ENCODE peak calls at places on chromosomes 12 and 14, in seven cellular contexts. One of them, this sample, is unnamed.

GRCh38 chr12:52713960-52714886 is 10.9 kb upstream of the KRT77 start:
- DNase-seq in upper lobe of left lung: peak
- DNase-seq in GM12878: no peak
- DNase-seq in ovary: no peak
- DNase-seq in K562: peak
- DNase-seq in A549: peak
- DNase-seq in transverse colon: no peak
- DNase-seq in this sample: no peak

GRCh38 chr14:67491285-67491684 is 2.8 kb upstream of the TMEM229B start:
- DNase-seq in ovary: no peak
- DNase-seq in K562: no peak
- DNase-seq in A549: no peak
- DNase-seq in upper lobe of left lung: no peak
- DNase-seq in GM12878: no peak
- DNase-seq in transverse colon: no peak
- DNase-seq in this sample: no peak

GRCh38 chr14:100295376-100296105 is 10.7 kb downstream of the SLC25A29 start:
- DNase-seq in transverse colon: no peak
- DNase-seq in upper lobe of left lung: no peak
- DNase-seq in K562: no peak
- DNase-seq in A549: no peak
- DNase-seq in GM12878: no peak
- DNase-seq in ovary: no peak
- DNase-seq in this sample: peak

GRCh38 chr12:67804168-67804567 is 155.6 kb downstream of the DYRK2 start:
- DNase-seq in K562: no peak
- DNase-seq in transverse colon: no peak
- DNase-seq in GM12878: no peak
- DNase-seq in A549: no peak
- DNase-seq in upper lobe of left lung: no peak
- DNase-seq in ovary: no peak
- DNase-seq in this sample: no peak

GRCh38 chr14:52824479-52824878 is 33.1 kb upstream of the GNPNAT1 start:
- DNase-seq in GM12878: no peak
- DNase-seq in A549: no peak
- DNase-seq in K562: no peak
- DNase-seq in transverse colon: no peak
- DNase-seq in upper lobe of left lung: no peak
- DNase-seq in ovary: no peak
- DNase-seq in this sample: no peak

GRCh38 chr14:45249847-45250575 is 3.0 kb downstream of the MIS18BP1 start:
- DNase-seq in K562: no peak
- DNase-seq in GM12878: no peak
- DNase-seq in ovary: peak
- DNase-seq in transverse colon: no peak
- DNase-seq in A549: no peak
- DNase-seq in upper lobe of left lung: no peak
- DNase-seq in this sample: no peak

GRCh38 chr14:83217492-83217891 is 1683.8 kb upstream of the SEL1L start:
- DNase-seq in GM12878: no peak
- DNase-seq in transverse colon: no peak
- DNase-seq in upper lobe of left lung: no peak
- DNase-seq in ovary: no peak
- DNase-seq in K562: no peak
- DNase-seq in A549: no peak
- DNase-seq in this sample: no peak

GRCh38 chr14:37546621-37547447 is 48.2 kb downstream of the FOXA1 start:
- DNase-seq in GM12878: no peak
- DNase-seq in K562: no peak
- DNase-seq in A549: peak
- DNase-seq in upper lobe of left lung: no peak
- DNase-seq in transverse colon: no peak
- DNase-seq in ovary: no peak
- DNase-seq in this sample: no peak

GRCh38 chr12:47862157-47862556 is 42.5 kb upstream of the HDAC7 start:
- DNase-seq in ovary: no peak
- DNase-seq in GM12878: no peak
- DNase-seq in upper lobe of left lung: no peak
- DNase-seq in K562: no peak
- DNase-seq in transverse colon: no peak
- DNase-seq in A549: no peak
- DNase-seq in this sample: no peak

GRCh38 chr12:108543642-108544041 is 17.3 kb downstream of the SART3 start:
- DNase-seq in K562: no peak
- DNase-seq in A549: no peak
- DNase-seq in ovary: no peak
- DNase-seq in GM12878: no peak
- DNase-seq in transverse colon: no peak
- DNase-seq in upper lobe of left lung: no peak
- DNase-seq in this sample: no peak

GRCh38 chr12:68113644-68114043 is 45.9 kb downstream of the IFNG start:
- DNase-seq in upper lobe of left lung: no peak
- DNase-seq in ovary: no peak
- DNase-seq in transverse colon: peak
- DNase-seq in A549: peak
- DNase-seq in K562: no peak
- DNase-seq in GM12878: no peak
- DNase-seq in this sample: no peak

GRCh38 chr14:104277416-104278213 is 139.2 kb downstream of the KIF26A start:
- DNase-seq in ovary: no peak
- DNase-seq in transverse colon: peak
- DNase-seq in A549: no peak
- DNase-seq in upper lobe of left lung: no peak
- DNase-seq in GM12878: no peak
- DNase-seq in K562: no peak
- DNase-seq in this sample: peak

GRCh38 chr12:118299791-118300460 is 72.8 kb downstream of the TAOK3 start:
- DNase-seq in transverse colon: no peak
- DNase-seq in A549: no peak
- DNase-seq in GM12878: no peak
- DNase-seq in K562: no peak
- DNase-seq in upper lobe of left lung: no peak
- DNase-seq in ovary: no peak
- DNase-seq in this sample: no peak

GRCh38 chr14:76908834-76909233 is 82.6 kb downstream of the LRRC74A start:
- DNase-seq in transverse colon: peak
- DNase-seq in K562: no peak
- DNase-seq in upper lobe of left lung: no peak
- DNase-seq in A549: peak
- DNase-seq in ovary: no peak
- DNase-seq in GM12878: peak
- DNase-seq in this sample: no peak

GRCh38 chr12:2011641-2012607 is 7.7 kb upstream of the DCP1B start:
- DNase-seq in A549: no peak
- DNase-seq in K562: no peak
- DNase-seq in GM12878: no peak
- DNase-seq in ovary: no peak
- DNase-seq in transverse colon: no peak
- DNase-seq in upper lobe of left lung: no peak
- DNase-seq in this sample: no peak

GRCh38 chr12:24625103-24625502 is 323.8 kb downstream of the BCAT1 start:
- DNase-seq in upper lobe of left lung: no peak
- DNase-seq in ovary: no peak
- DNase-seq in GM12878: no peak
- DNase-seq in A549: no peak
- DNase-seq in transverse colon: no peak
- DNase-seq in K562: no peak
- DNase-seq in this sample: no peak

GRCh38 chr14:94113490-94113889 is 3.0 kb downstream of the IFI27 start:
- DNase-seq in ovary: peak
- DNase-seq in transverse colon: peak
- DNase-seq in A549: no peak
- DNase-seq in GM12878: no peak
- DNase-seq in K562: no peak
- DNase-seq in upper lobe of left lung: no peak
- DNase-seq in this sample: peak

GRCh38 chr12:83150465-83151189 is 463.9 kb downstream of the TMTC2 start:
- DNase-seq in upper lobe of left lung: no peak
- DNase-seq in A549: no peak
- DNase-seq in GM12878: no peak
- DNase-seq in ovary: no peak
- DNase-seq in transverse colon: no peak
- DNase-seq in K562: peak
- DNase-seq in this sample: no peak
- TF ChIP-seq EP300 in upper lobe of left lung: no peak
- TF ChIP-seq EP300 in A549: no peak
- TF ChIP-seq EP300 in GM12878: no peak
- TF ChIP-seq EP300 in ovary: no peak
- TF ChIP-seq EP300 in transverse colon: no peak
- TF ChIP-seq EP300 in K562: peak
- TF ChIP-seq EP300 in this sample: no peak

DNA sequence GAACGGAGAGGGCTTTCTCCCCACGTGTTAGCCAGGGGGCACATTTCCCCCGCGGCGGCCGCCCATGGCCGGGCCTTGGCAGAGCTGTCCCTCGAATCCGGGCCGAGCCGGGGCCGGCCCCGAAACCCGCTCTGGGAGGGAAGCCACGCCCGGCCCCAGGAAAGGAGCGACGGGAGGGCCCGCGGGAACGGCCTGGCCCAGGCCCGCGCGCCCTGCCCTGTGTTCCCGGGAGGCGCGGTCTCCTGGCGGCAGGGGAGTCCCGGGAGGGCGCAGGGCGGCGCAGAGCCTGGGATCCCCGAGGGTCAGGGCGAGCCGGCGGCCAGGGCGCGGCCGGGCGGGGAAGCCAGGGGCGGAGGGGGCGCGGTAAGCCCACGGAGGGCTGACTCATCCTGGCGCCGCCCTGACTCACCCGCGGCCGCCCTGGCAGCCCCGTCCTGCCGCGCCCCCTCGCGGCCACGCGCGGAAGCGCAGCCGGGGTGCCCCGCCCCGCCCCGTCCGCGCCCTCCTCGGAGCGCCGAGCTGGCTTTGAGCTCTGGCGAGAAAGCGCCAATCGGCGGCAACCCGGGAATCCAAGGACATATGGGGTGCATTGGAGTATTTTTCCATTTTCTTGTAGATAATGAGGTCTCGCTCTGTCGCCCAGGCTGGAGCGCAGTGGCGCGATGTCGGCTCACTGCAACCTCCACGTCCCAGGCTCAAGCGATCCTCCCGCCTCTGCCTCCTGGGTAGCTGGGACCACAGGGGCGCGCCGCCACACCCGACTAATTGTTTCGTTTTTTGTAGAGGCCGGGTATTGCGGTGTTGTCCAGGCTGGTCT is 31.8 kb upstream of the PLEKHG6 start:
- DNase-seq in ovary: peak
- DNase-seq in K562: peak
- DNase-seq in A549: peak
- DNase-seq in GM12878: no peak
- DNase-seq in transverse colon: peak
- DNase-seq in upper lobe of left lung: peak
- DNase-seq in this sample: peak
- TF ChIP-seq POLR2A in ovary: no peak
- TF ChIP-seq POLR2A in K562: no peak
- TF ChIP-seq POLR2A in A549: peak
- TF ChIP-seq POLR2A in GM12878: no peak
- TF ChIP-seq POLR2A in transverse colon: peak
- TF ChIP-seq POLR2A in upper lobe of left lung: no peak
- TF ChIP-seq POLR2A in this sample: peak

GRCh38 chr12:124764451-124764850 is 99.2 kb downstream of the SCARB1 start:
- DNase-seq in A549: peak
- DNase-seq in transverse colon: peak
- DNase-seq in ovary: no peak
- DNase-seq in upper lobe of left lung: no peak
- DNase-seq in K562: peak
- DNase-seq in GM12878: no peak
- DNase-seq in this sample: no peak

GRCh38 chr12:124763594-124763979 is 100.1 kb downstream of the SCARB1 start:
- DNase-seq in K562: no peak
- DNase-seq in ovary: no peak
- DNase-seq in upper lobe of left lung: no peak
- DNase-seq in A549: no peak
- DNase-seq in GM12878: no peak
- DNase-seq in transverse colon: no peak
- DNase-seq in this sample: no peak

GRCh38 chr12:124765571-124766489 is 97.8 kb downstream of the SCARB1 start:
- DNase-seq in upper lobe of left lung: no peak
- DNase-seq in K562: no peak
- DNase-seq in GM12878: no peak
- DNase-seq in A549: no peak
- DNase-seq in ovary: no peak
- DNase-seq in transverse colon: no peak
- DNase-seq in this sample: no peak

GRCh38 chr12:124766745-124767074 is 97.0 kb downstream of the SCARB1 start:
- DNase-seq in K562: no peak
- DNase-seq in ovary: no peak
- DNase-seq in transverse colon: no peak
- DNase-seq in A549: no peak
- DNase-seq in GM12878: no peak
- DNase-seq in upper lobe of left lung: no peak
- DNase-seq in this sample: no peak

DNA sequence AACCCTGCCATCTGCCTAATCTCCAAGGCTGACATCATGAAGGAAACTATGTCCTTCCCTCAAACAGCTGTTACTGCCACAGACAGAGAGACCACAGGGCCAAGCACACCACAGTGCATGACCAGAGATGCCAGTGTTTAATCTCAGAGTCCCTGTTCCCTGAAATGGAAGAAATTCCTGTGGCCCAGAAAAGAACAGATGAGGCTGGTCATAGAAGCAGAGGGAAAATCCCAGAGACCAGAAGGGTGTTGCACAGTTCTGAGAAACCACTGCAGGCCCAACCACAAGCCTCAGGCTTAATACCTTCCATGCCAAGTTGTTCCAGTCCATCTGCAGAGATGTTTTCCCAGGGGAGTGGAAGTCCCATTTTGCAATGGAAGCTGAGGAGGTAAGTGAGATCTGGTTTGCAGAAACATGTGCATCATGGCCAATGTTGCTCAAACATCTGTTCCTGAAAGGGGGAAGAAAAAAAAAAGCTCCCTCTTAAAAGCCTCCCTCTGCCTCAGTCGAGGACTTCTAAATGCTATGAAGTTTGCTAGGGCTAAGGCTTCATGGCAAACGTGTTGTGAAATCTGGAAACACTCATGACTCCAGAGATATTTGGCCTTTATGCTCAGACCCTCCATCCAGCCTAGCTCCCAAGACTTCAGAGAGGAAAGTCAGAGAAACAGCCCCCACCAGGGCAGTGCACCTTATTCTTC is 98.6 kb downstream of the SCARB1 start:
- DNase-seq in ovary: no peak
- DNase-seq in K562: no peak
- DNase-seq in transverse colon: no peak
- DNase-seq in GM12878: no peak
- DNase-seq in A549: no peak
- DNase-seq in upper lobe of left lung: no peak
- DNase-seq in this sample: no peak
- TF ChIP-seq EP300 in ovary: no peak
- TF ChIP-seq EP300 in K562: no peak
- TF ChIP-seq EP300 in transverse colon: no peak
- TF ChIP-seq EP300 in GM12878: no peak
- TF ChIP-seq EP300 in A549: no peak
- TF ChIP-seq EP300 in upper lobe of left lung: no peak
- TF ChIP-seq EP300 in this sample: no peak

DNA sequence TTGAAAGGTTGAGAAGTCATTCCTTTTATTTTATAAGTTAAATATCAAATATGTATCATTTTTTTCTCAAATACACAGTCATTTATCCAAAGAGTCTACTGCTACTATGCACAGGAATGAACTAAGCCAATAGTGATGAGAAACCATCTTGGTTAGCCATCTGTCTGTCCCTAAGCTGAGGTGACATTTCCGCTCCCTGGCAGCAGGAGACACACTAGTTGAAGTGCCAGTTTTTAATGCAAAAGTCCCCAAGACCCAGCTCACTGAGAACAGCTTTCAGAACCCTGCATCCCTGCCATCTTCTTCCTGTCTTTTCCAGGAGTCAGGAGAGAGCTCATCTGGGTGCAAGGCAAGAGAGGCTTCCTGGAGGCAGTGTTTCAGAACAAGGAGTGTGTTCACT is 69.5 kb downstream of the TMEM132C start:
- DNase-seq in ovary: no peak
- DNase-seq in GM12878: no peak
- DNase-seq in upper lobe of left lung: no peak
- DNase-seq in A549: no peak
- DNase-seq in K562: no peak
- DNase-seq in transverse colon: no peak
- DNase-seq in this sample: no peak
- TF ChIP-seq POLR2A in ovary: no peak
- TF ChIP-seq POLR2A in GM12878: no peak
- TF ChIP-seq POLR2A in upper lobe of left lung: no peak
- TF ChIP-seq POLR2A in A549: no peak
- TF ChIP-seq POLR2A in K562: no peak
- TF ChIP-seq POLR2A in transverse colon: no peak
- TF ChIP-seq POLR2A in this sample: no peak

This sample was measured in suprapubic skin.